ENCODE peak calls at places on chromosomes 12 and 14, in four cellular contexts. One of them, this sample, is unnamed. For H3K4me1, the result is how much of the 10 kb centered on the place peaks cover.

GRCh38 chr12:111624540-111624939 is 25.4 kb upstream of the ATXN2 start:
- DNase-seq in A549: no peak
- DNase-seq in stomach: no peak
- DNase-seq in sigmoid colon: no peak
- DNase-seq in this sample: no peak

GRCh38 chr14:36556811-36557433 is 25.5 kb downstream of the NKX2-8 start:
- DNase-seq in A549: peak
- DNase-seq in stomach: no peak
- DNase-seq in sigmoid colon: no peak
- DNase-seq in this sample: no peak

GRCh38 chr12:570237-570925 is 92.9 kb downstream of the NINJ2 start:
- DNase-seq in A549: peak
- DNase-seq in stomach: peak
- DNase-seq in sigmoid colon: peak
- DNase-seq in this sample: peak

GRCh38 chr12:51855586-51856428 is 7.3 kb upstream of the FIGNL2 start:
- DNase-seq in A549: no peak
- DNase-seq in stomach: no peak
- DNase-seq in sigmoid colon: no peak
- DNase-seq in this sample: peak

GRCh38 chr12:25718081-25718731 is 165.1 kb upstream of the LMNTD1 start:
- DNase-seq in A549: no peak
- DNase-seq in stomach: no peak
- DNase-seq in sigmoid colon: no peak
- DNase-seq in this sample: no peak

GRCh38 chr12:68646484-68646883 is 35.8 kb downstream of the RAP1B start:
- DNase-seq in A549: no peak
- DNase-seq in stomach: no peak
- DNase-seq in sigmoid colon: no peak
- DNase-seq in this sample: no peak

GRCh38 chr12:115456946-115457689 is 773.1 kb upstream of the TBX3 start:
- DNase-seq in A549: peak
- DNase-seq in stomach: no peak
- DNase-seq in sigmoid colon: no peak
- DNase-seq in this sample: no peak

GRCh38 chr12:16605666-16606116 is 271 bp downstream of the LMO3 start:
- DNase-seq in A549: no peak
- DNase-seq in stomach: no peak
- DNase-seq in sigmoid colon: peak
- DNase-seq in this sample: no peak

GRCh38 chr12:116633515-116633914 is 74.3 kb downstream of the MAP1LC3B2 start:
- DNase-seq in A549: no peak
- DNase-seq in stomach: no peak
- DNase-seq in sigmoid colon: no peak
- DNase-seq in this sample: no peak

GRCh38 chr12:106106892-106107291 is 31.9 kb downstream of the NUAK1 start:
- DNase-seq in A549: peak
- DNase-seq in stomach: no peak
- DNase-seq in sigmoid colon: no peak
- DNase-seq in this sample: no peak

GRCh38 chr12:81005635-81006034 is 67.9 kb upstream of the LIN7A start:
- DNase-seq in A549: no peak
- DNase-seq in stomach: no peak
- DNase-seq in sigmoid colon: no peak
- DNase-seq in this sample: no peak

GRCh38 chr12:26373606-26374495 is 178.5 kb downstream of the SSPN start:
- DNase-seq in A549: no peak
- DNase-seq in stomach: no peak
- DNase-seq in sigmoid colon: no peak
- DNase-seq in this sample: no peak

GRCh38 chr12:110717037-110717436 is 25.7 kb downstream of the PPP1CC start:
- DNase-seq in A549: no peak
- DNase-seq in stomach: no peak
- DNase-seq in sigmoid colon: no peak
- DNase-seq in this sample: no peak

GRCh38 chr12:109680521-109681030 is 33.0 kb upstream of the FAM222A start:
- DNase-seq in A549: no peak
- DNase-seq in stomach: peak
- DNase-seq in sigmoid colon: no peak
- DNase-seq in this sample: no peak

GRCh38 chr14:104892517-104893434 is 27.7 kb downstream of the CEP170B start:
- DNase-seq in A549: no peak
- DNase-seq in stomach: peak
- DNase-seq in sigmoid colon: peak
- DNase-seq in this sample: no peak

GRCh38 chr12:128794661-128795529 is 28.9 kb downstream of the SLC15A4 start:
- DNase-seq in A549: no peak
- DNase-seq in stomach: peak
- DNase-seq in sigmoid colon: peak
- DNase-seq in this sample: no peak

GRCh38 chr12:54128466-54128865 is 60.3 kb downstream of the SMUG1 start:
- DNase-seq in A549: no peak
- DNase-seq in stomach: no peak
- DNase-seq in sigmoid colon: no peak
- DNase-seq in this sample: no peak

GRCh38 chr12:14988035-14988434 is 15.2 kb downstream of the PDE6H start:
- DNase-seq in A549: no peak
- DNase-seq in stomach: no peak
- DNase-seq in sigmoid colon: no peak
- DNase-seq in this sample: no peak

GRCh38 chr12:14984036-14984435 is 11.2 kb downstream of the PDE6H start:
- DNase-seq in A549: no peak
- DNase-seq in stomach: no peak
- DNase-seq in sigmoid colon: no peak
- DNase-seq in this sample: no peak

GRCh38 chr12:14982986-14983385 is 10.1 kb downstream of the PDE6H start:
- DNase-seq in A549: no peak
- DNase-seq in stomach: no peak
- DNase-seq in sigmoid colon: no peak
- DNase-seq in this sample: no peak

GRCh38 chr12:14989790-14990189 is 16.9 kb downstream of the PDE6H start:
- DNase-seq in A549: no peak
- DNase-seq in stomach: no peak
- DNase-seq in sigmoid colon: no peak
- DNase-seq in this sample: no peak

DNA sequence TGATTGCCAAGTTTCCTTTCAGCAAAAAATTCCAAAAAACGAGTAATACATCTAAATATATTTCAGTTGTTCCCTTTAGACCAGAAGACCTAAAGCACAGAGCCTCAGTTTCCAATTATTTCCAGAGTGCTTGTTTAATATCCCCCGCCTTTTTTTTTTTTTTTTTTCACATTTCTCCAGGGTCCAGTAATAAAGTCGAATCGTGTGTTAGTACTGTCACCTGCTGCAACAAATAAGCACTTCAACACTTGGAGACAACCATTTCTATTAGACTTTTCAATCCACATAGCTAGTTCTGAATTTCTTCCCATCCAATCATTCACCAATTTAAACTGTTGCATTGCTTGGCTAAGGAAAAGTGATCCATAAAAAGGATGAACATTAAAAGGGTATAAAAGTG is 13.6 kb downstream of the PDE6H start:
- DNase-seq in A549: no peak
- DNase-seq in stomach: no peak
- DNase-seq in sigmoid colon: no peak
- DNase-seq in this sample: no peak
- H3K4me1 ChIP-seq in A549: under half
- H3K4me1 ChIP-seq in stomach: under half
- H3K4me1 ChIP-seq in sigmoid colon: under half
- H3K4me1 ChIP-seq in this sample: under half

DNA sequence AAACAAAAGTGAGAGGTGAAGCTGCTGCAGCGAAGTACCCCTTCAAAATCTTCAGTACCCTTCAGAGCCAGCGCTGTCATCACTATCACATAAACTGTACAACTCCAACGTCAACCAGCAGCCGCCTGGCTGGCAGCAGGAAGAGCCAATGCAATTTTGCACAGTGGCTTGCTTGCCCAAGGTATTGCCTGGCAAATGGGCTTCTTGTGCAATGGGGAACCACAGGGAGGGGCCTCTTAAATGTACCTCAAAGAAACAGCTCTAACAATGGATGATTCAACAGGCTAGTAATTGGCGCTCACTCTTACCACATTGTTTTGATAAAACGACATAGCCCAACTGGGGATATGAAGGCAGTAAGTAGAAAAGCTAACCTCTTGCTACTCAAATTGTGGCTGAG is 125.5 kb upstream of the HIF1A start:
- DNase-seq in A549: no peak
- DNase-seq in stomach: peak
- DNase-seq in sigmoid colon: peak
- DNase-seq in this sample: peak
- TF ChIP-seq EP300 in A549: no peak
- TF ChIP-seq EP300 in stomach: no peak
- TF ChIP-seq EP300 in sigmoid colon: peak
- TF ChIP-seq EP300 in this sample: no peak

DNA sequence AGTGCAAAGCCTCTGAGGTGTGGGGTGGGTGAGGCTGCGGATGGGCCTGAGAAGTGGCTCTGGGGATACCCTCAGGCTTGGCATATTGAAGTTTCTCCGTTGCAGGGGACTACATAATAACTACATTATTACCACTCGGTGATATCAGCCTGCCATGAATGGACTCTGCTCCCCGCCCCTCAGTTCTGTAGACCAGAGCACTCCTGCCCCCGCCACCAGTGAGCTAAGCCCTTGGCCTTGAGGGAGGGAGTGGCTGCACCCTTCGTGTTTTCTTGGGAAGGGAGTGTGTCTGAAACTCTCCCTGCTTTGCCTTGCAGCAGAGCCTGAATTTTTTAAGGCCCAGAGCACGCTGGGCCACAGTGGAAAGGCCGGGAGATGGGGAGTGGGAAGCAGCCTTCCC is 1.7 kb downstream of the ORAI1 start:
- DNase-seq in A549: no peak
- DNase-seq in stomach: peak
- DNase-seq in sigmoid colon: no peak
- DNase-seq in this sample: no peak
- H3K4me1 ChIP-seq in A549: under half
- H3K4me1 ChIP-seq in stomach: half or more
- H3K4me1 ChIP-seq in sigmoid colon: half or more
- H3K4me1 ChIP-seq in this sample: half or more

GRCh38 chr12:12611512-12612306 is at the start of gene CREBL2:
- DNase-seq in A549: peak
- DNase-seq in stomach: peak
- DNase-seq in sigmoid colon: peak
- DNase-seq in this sample: peak
- TF ChIP-seq EP300 in A549: no peak
- TF ChIP-seq EP300 in stomach: peak
- TF ChIP-seq EP300 in sigmoid colon: peak
- TF ChIP-seq EP300 in this sample: peak

DNA sequence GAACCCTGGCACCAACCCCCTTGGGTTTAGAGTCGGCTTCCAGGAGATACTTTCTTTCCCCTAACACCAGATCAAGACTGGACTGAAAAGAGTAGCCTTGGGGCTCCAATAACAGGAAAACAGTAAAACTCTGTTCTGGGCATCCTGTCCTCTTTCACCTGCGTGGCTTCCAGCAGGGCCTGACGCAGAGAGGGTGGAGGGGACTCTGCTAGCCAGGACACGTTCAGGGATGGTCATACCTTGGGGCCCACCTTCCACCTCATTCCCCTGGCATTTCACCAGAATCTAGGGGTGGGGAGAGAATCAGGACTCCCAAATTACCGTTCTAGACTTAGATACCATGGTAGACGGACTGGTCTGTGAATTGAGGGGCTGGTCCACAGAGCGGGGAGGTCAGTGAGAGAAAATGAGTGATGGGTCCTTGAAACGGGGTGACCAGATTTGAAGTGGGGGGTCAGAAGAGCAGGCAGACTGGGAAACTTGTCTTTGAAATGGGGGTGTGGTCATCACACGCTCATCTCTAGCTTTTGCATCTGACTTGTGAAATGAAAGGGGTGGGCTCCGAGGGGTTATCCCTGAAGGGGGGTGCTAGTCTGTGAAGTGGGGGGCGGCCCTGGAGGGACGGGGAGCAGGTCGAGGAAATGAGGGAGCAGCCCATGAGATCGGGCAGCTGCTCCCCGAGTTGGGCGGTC is 873 bp downstream of the PXN start:
- DNase-seq in A549: no peak
- DNase-seq in stomach: no peak
- DNase-seq in sigmoid colon: no peak
- DNase-seq in this sample: no peak
- H3K4me1 ChIP-seq in A549: under half
- H3K4me1 ChIP-seq in stomach: half or more
- H3K4me1 ChIP-seq in sigmoid colon: half or more
- H3K4me1 ChIP-seq in this sample: under half

GRCh38 chr14:20461230-20462141 is at the start of gene PIP4P1:
- DNase-seq in A549: peak
- DNase-seq in stomach: peak
- DNase-seq in sigmoid colon: peak
- DNase-seq in this sample: peak
- TF ChIP-seq EP300 in A549: no peak
- TF ChIP-seq EP300 in stomach: no peak
- TF ChIP-seq EP300 in sigmoid colon: peak
- TF ChIP-seq EP300 in this sample: peak

DNA sequence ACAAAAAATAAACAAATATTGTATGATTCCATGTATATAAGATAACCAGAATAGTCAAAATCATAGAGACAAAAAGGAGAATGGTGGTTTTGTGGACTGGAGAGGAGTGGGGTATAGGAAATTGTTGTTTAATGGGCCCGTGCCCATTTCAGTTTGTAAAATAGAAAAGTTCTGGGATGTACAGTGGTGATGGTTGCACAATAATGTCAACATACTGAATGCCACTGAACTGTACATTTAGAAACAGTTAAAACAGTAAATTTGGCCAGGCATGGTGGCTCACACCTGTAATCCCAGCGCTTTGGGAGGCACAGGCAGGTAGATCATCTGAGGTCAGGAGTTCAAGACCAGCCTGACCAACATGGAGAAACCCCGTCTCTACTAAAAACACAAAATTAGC is 40.1 kb downstream of the NUMB start:
- DNase-seq in A549: no peak
- DNase-seq in stomach: no peak
- DNase-seq in sigmoid colon: no peak
- DNase-seq in this sample: no peak
- H3K4me1 ChIP-seq in A549: under half
- H3K4me1 ChIP-seq in stomach: under half
- H3K4me1 ChIP-seq in sigmoid colon: under half
- H3K4me1 ChIP-seq in this sample: under half

GRCh38 chr12:83016226-83016835 is 329.6 kb downstream of the TMTC2 start:
- DNase-seq in A549: peak
- DNase-seq in stomach: peak
- DNase-seq in sigmoid colon: peak
- DNase-seq in this sample: peak
- TF ChIP-seq EP300 in A549: no peak
- TF ChIP-seq EP300 in stomach: no peak
- TF ChIP-seq EP300 in sigmoid colon: no peak
- TF ChIP-seq EP300 in this sample: no peak